ENCODE peak calls at places on chromosomes 5 and 9, in nine cellular contexts. R is thyroid gland, Z is mammary epithelial cell, J is small intestine, D is MM.1S, G is right atrium auricular region, H is pancreas, L is K562, S is fibroblast of pulmonary artery. Q is an unnamed sample.
A peak's percentile ranks its signal among the peaks of the same experiment; 100 is the strongest.

GRCh38 chr9:126023962-126024361 is 276.8 kb downstream of the PBX3 start:
- DNase-seq in R (no peak), Z (no peak), J (no peak), D (no peak), G (no peak), H (no peak), L (no peak), S (no peak), Q (no peak)

GRCh38 chr5:131384616-131385214 is 120.9 kb downstream of the CDC42SE2 start:
- DNase-seq in R (no peak), Z (peak; percentile 3), J (no peak), D (no peak), G (no peak), H (no peak), L (peak; percentile 22), S (no peak), Q (no peak)

GRCh38 chr5:87746891-87747366 is 334.2 kb upstream of the CCNH start:
- DNase-seq in R (no peak), Z (peak; percentile 97), J (no peak), D (no peak), G (no peak), H (no peak), L (no peak), S (no peak), Q (no peak)

GRCh38 chr9:4207881-4208615 is 91.8 kb downstream of the GLIS3 start:
- DNase-seq in R (peak; percentile 56), Z (no peak), J (no peak), D (no peak), G (peak; percentile 64), H (no peak), L (no peak), S (peak; percentile 72), Q (peak; percentile 51)

GRCh38 chr5:143751342-143751741 is 60.6 kb upstream of the HMHB1 start:
- DNase-seq in R (no peak), Z (no peak), J (no peak), D (no peak), G (no peak), H (no peak), L (no peak), S (no peak), Q (no peak)

GRCh38 chr9:3751125-3751758 is 225.4 kb upstream of the RFX3 start:
- DNase-seq in R (peak; percentile 61), Z (peak; percentile 68), J (no peak), D (peak; percentile 54), G (no peak), H (no peak), L (no peak), S (peak; percentile 73), Q (peak; percentile 53)

GRCh38 chr9:78030553-78031270 is 899 bp downstream of the GNAQ start:
- DNase-seq in R (peak; percentile 67), Z (peak; percentile 48), J (peak; percentile 53), D (peak; percentile 36), G (no peak), H (peak; percentile 62), L (peak; percentile 70), S (peak; percentile 35), Q (no peak)

GRCh38 chr5:124746916-124747769 is 704 bp upstream of the ZNF608 start:
- DNase-seq in R (peak; percentile 85), Z (peak; percentile 65), J (peak; percentile 85), D (peak; percentile 66), G (peak; percentile 87), H (peak; percentile 72), L (peak; percentile 33), S (peak; percentile 98), Q (peak; percentile 93)

GRCh38 chr5:115952579-115952978 is 9.7 kb upstream of the LVRN start:
- DNase-seq in R (no peak), Z (no peak), J (no peak), D (no peak), G (no peak), H (no peak), L (no peak), S (no peak), Q (no peak)

GRCh38 chr9:79641055-79641454 is 69.3 kb downstream of the TLE4 start:
- DNase-seq in R (no peak), Z (no peak), J (no peak), D (no peak), G (no peak), H (no peak), L (no peak), S (no peak), Q (no peak)

GRCh38 chr5:96816430-96816939 is 8.7 kb upstream of the ERAP1 start:
- DNase-seq in R (no peak), Z (no peak), J (peak; percentile 37), D (peak; percentile 98), G (no peak), H (no peak), L (no peak), S (no peak), Q (no peak)

GRCh38 chr9:88782931-88783451 is 208.3 kb upstream of the S1PR3 start:
- DNase-seq in R (no peak), Z (peak; percentile 40), J (no peak), D (no peak), G (no peak), H (no peak), L (no peak), S (no peak), Q (no peak)

GRCh38 chr9:130885422-130886375 is 10.9 kb downstream of the QRFP start:
- DNase-seq in R (no peak), Z (peak; percentile 65), J (no peak), D (no peak), G (no peak), H (no peak), L (no peak), S (no peak), Q (no peak)

GRCh38 chr5:125245216-125245615 is 498.8 kb upstream of the ZNF608 start:
- DNase-seq in R (no peak), Z (no peak), J (no peak), D (no peak), G (no peak), H (no peak), L (no peak), S (no peak), Q (no peak)

GRCh38 chr5:139565411-139566305 is 4.5 kb downstream of the UBE2D2 start:
- DNase-seq in R (peak; percentile 74), Z (no peak), J (peak; percentile 32), D (peak; percentile 81), G (no peak), H (no peak), L (no peak), S (peak; percentile 24), Q (peak; percentile 47)

GRCh38 chr9:69603656-69604055 is 68.5 kb downstream of the APBA1 start:
- DNase-seq in R (no peak), Z (no peak), J (no peak), D (no peak), G (no peak), H (no peak), L (no peak), S (no peak), Q (no peak)

GRCh38 chr5:174323878-174324281 is 278.4 kb downstream of the NSG2 start:
- DNase-seq in R (peak; percentile 82), Z (peak; percentile 49), J (no peak), D (peak; percentile 61), G (no peak), H (peak; percentile 32), L (peak; percentile 53), S (peak; percentile 45), Q (peak; percentile 26)

GRCh38 chr9:15873573-15874177 is 320.8 kb downstream of the CCDC171 start:
- DNase-seq in R (no peak), Z (peak; percentile 30), J (peak; percentile 38), D (peak; percentile 48), G (no peak), H (no peak), L (peak; percentile 30), S (peak; percentile 85), Q (peak; percentile 73)

GRCh38 chr5:145834554-145834916 is 607 bp downstream of the PRELID2 start:
- DNase-seq in R (no peak), Z (no peak), J (peak; percentile 39), D (no peak), G (no peak), H (peak; percentile 19), L (peak; percentile 40), S (no peak), Q (no peak)
- H3K4me3 ChIP-seq in R (peak overlapping the region; percentile 61), Z (peak overlapping the region; percentile 67), J (peak overlapping the region; percentile 61), D (peak overlapping the region; percentile 86), G (peak overlapping the region; percentile 66), H (peak overlapping the region; percentile 41), L (peak overlapping the region; percentile 80), S (peak overlapping the region; percentile 65), Q (peak overlapping the region; percentile 74)

DNA sequence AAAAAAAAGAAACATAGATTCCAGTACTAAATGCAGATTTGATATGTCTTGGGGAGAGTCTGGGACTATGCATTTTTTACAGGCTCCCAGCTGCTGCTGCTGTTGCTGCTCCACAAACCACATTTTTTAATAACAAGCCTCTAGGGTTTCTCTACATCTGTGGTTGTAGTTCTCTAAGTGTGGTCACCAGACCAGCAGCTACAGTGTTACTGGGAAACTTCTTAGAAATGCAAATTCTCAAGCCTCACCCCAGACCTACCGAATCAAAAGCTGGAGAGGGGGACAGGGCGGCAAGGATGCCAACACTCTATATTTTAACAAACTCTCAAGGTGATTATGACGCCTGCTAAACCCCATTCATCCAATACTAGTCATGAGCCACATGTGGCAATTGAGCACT is 293.4 kb upstream of the PTGER4 start:
- DNase-seq in R (no peak), Z (peak; percentile 26), J (peak; percentile 44), D (peak; percentile 76), G (no peak), H (no peak), L (no peak), S (no peak), Q (peak; percentile 64)
- H3K4me3 ChIP-seq in R (no peak overlapping the region), Z (no peak overlapping the region), J (no peak overlapping the region), D (no peak overlapping the region), G (no peak overlapping the region), H (no peak overlapping the region), L (no peak overlapping the region), S (no peak overlapping the region), Q (no peak overlapping the region)

DNA sequence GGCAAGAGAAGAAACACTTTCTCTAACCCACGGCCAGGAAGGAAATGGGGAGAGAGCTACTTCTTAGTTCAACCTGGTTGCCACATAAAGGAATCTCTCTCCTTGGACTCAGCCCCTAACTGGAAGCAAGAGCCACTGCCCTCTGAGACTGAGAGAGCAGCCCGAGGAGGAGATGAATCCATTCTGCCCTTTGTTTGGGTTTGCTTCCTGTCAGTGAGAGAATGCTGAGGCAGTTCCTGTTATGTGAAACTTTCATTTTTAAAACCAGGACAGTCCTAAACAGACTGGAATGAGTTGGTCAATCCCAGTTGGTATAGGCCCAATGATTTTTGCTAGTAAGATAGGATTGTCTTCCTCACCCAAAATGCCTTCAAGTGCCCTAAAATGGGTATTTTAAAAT is 205.1 kb downstream of the NTRK2 start:
- DNase-seq in R (no peak), Z (no peak), J (no peak), D (peak; percentile 61), G (no peak), H (no peak), L (no peak), S (peak; percentile 44), Q (no peak)
- H3K4me3 ChIP-seq in R (no peak overlapping the region), Z (no peak overlapping the region), J (no peak overlapping the region), D (peak overlapping the region; percentile 12), G (no peak overlapping the region), H (no peak overlapping the region), L (no peak overlapping the region), S (no peak overlapping the region), Q (no peak overlapping the region)

DNA sequence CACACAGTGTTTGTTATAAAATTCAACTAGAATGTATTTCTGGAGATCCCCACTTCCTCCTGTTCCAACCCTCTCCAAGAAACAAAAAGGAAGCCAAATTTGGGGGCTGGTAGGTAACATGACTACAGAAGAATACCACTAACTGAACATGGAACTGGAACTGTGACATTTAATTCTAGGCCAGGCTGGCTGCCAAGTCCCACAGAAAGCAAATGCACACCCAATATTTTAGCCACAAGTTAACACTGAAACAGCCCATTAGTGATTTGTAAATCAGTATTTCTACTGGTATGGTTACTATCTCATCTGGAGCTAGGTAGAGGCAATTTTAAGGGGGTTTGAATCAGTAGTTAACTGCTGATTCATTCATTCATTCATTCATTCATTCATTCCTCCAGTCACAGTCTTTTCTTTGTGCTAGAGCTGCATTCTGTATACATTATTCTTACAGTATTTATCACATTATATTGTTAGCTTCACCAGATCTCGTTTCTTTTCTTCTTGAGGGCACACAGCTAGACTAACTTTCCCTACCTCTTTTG is 131.7 kb upstream of the GDNF start:
- DNase-seq in R (peak; percentile 1), Z (no peak), J (no peak), D (no peak), G (no peak), H (no peak), L (no peak), S (no peak), Q (no peak)
- H3K4me3 ChIP-seq in R (no peak overlapping the region), Z (no peak overlapping the region), J (no peak overlapping the region), D (no peak overlapping the region), G (no peak overlapping the region), H (no peak overlapping the region), L (no peak overlapping the region), S (no peak overlapping the region), Q (no peak overlapping the region)